ENCODE peak calls at places on chromosome 16, in nine cellular contexts. One of them, this sample, is unnamed.

GRCh38 chr16:6884002-6884401 is 448.6 kb upstream of the RBFOX1 start:
- DNase-seq in Panc1: no peak
- DNase-seq in K562: no peak
- DNase-seq in HepG2: no peak
- DNase-seq in GM12878: no peak
- DNase-seq in A549: no peak
- DNase-seq in GM23338: no peak
- DNase-seq in HCT116: no peak
- DNase-seq in SK-N-SH: no peak
- DNase-seq in this sample: no peak

GRCh38 chr16:51393381-51394005 is 242.4 kb upstream of the SALL1 start:
- DNase-seq in SK-N-SH: no peak
- DNase-seq in GM12878: no peak
- DNase-seq in GM23338: no peak
- DNase-seq in A549: no peak
- DNase-seq in K562: no peak
- DNase-seq in HCT116: no peak
- DNase-seq in HepG2: no peak
- DNase-seq in Panc1: peak
- DNase-seq in this sample: no peak

GRCh38 chr16:85302018-85302847 is 190.0 kb upstream of the CIBAR2 start:
- DNase-seq in HepG2: no peak
- DNase-seq in GM12878: no peak
- DNase-seq in K562: peak
- DNase-seq in GM23338: no peak
- DNase-seq in HCT116: peak
- DNase-seq in SK-N-SH: no peak
- DNase-seq in Panc1: no peak
- DNase-seq in A549: no peak
- DNase-seq in this sample: no peak

GRCh38 chr16:10036951-10037350 is 145.3 kb downstream of the GRIN2A start:
- DNase-seq in Panc1: no peak
- DNase-seq in HepG2: no peak
- DNase-seq in GM23338: no peak
- DNase-seq in A549: no peak
- DNase-seq in SK-N-SH: no peak
- DNase-seq in HCT116: no peak
- DNase-seq in K562: no peak
- DNase-seq in GM12878: no peak
- DNase-seq in this sample: no peak

GRCh38 chr16:16071631-16072244 is 122.3 kb downstream of the ABCC1 start:
- DNase-seq in GM12878: no peak
- DNase-seq in A549: no peak
- DNase-seq in SK-N-SH: no peak
- DNase-seq in HepG2: peak
- DNase-seq in Panc1: no peak
- DNase-seq in K562: no peak
- DNase-seq in GM23338: no peak
- DNase-seq in HCT116: no peak
- DNase-seq in this sample: no peak

GRCh38 chr16:63568184-63568583 is 1531.9 kb upstream of the CDH8 start:
- DNase-seq in Panc1: no peak
- DNase-seq in HepG2: no peak
- DNase-seq in SK-N-SH: no peak
- DNase-seq in K562: no peak
- DNase-seq in HCT116: no peak
- DNase-seq in GM23338: peak
- DNase-seq in A549: no peak
- DNase-seq in GM12878: no peak
- DNase-seq in this sample: no peak

GRCh38 chr16:49513040-49513439 is 139.4 kb downstream of the C16orf78 start:
- DNase-seq in K562: peak
- DNase-seq in SK-N-SH: peak
- DNase-seq in GM23338: peak
- DNase-seq in A549: peak
- DNase-seq in HepG2: no peak
- DNase-seq in GM12878: no peak
- DNase-seq in Panc1: no peak
- DNase-seq in HCT116: no peak
- DNase-seq in this sample: peak

GRCh38 chr16:53041196-53041977 is 11.3 kb downstream of the CHD9NB start:
- DNase-seq in SK-N-SH: no peak
- DNase-seq in K562: no peak
- DNase-seq in GM12878: no peak
- DNase-seq in Panc1: no peak
- DNase-seq in HCT116: no peak
- DNase-seq in HepG2: peak
- DNase-seq in GM23338: peak
- DNase-seq in A549: no peak
- DNase-seq in this sample: peak

GRCh38 chr16:28307936-28308335 is 15.6 kb downstream of the SBK1 start:
- DNase-seq in HCT116: no peak
- DNase-seq in HepG2: peak
- DNase-seq in SK-N-SH: no peak
- DNase-seq in GM23338: no peak
- DNase-seq in GM12878: no peak
- DNase-seq in A549: no peak
- DNase-seq in Panc1: no peak
- DNase-seq in K562: no peak
- DNase-seq in this sample: no peak

GRCh38 chr16:58515871-58516767 is 802 bp downstream of the SETD6 start:
- DNase-seq in HepG2: peak
- DNase-seq in A549: no peak
- DNase-seq in Panc1: no peak
- DNase-seq in HCT116: no peak
- DNase-seq in K562: peak
- DNase-seq in GM12878: no peak
- DNase-seq in GM23338: peak
- DNase-seq in SK-N-SH: no peak
- DNase-seq in this sample: peak

GRCh38 chr16:27482397-27483082 is 67.2 kb downstream of the GTF3C1 start:
- DNase-seq in GM23338: no peak
- DNase-seq in Panc1: no peak
- DNase-seq in HepG2: no peak
- DNase-seq in HCT116: no peak
- DNase-seq in K562: no peak
- DNase-seq in GM12878: no peak
- DNase-seq in A549: no peak
- DNase-seq in SK-N-SH: no peak
- DNase-seq in this sample: no peak

GRCh38 chr16:25996052-25996451 is 304.3 kb downstream of the HS3ST4 start:
- DNase-seq in GM23338: peak
- DNase-seq in GM12878: no peak
- DNase-seq in Panc1: no peak
- DNase-seq in HCT116: no peak
- DNase-seq in K562: peak
- DNase-seq in HepG2: no peak
- DNase-seq in SK-N-SH: no peak
- DNase-seq in A549: no peak
- DNase-seq in this sample: no peak
- TF ChIP-seq REST in GM23338: no peak
- TF ChIP-seq REST in GM12878: no peak
- TF ChIP-seq REST in Panc1: no peak
- TF ChIP-seq REST in HCT116: no peak
- TF ChIP-seq REST in K562: no peak
- TF ChIP-seq REST in HepG2: no peak
- TF ChIP-seq REST in SK-N-SH: no peak
- TF ChIP-seq REST in A549: no peak
- TF ChIP-seq REST in this sample: no peak

DNA sequence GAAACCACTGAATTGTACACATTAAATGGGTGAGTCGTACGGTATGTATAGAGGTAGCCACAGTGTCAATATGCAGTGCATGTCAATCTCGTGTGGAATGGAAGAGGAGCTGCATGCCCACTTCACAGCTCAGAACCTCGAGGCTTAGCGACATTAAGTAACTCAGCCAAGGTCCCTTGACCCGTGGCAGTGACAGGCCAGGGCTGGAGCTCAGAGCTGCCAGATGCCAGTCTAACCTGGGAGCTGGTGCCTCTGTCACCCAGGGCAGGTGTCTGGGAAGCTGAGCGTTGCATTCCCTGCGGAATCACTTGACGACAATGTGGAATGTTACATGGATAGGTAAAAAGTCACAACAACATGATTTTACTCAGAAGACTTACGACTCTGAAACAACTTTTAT is 298.1 kb downstream of the FOXL1 start:
- DNase-seq in GM23338: no peak
- DNase-seq in GM12878: no peak
- DNase-seq in K562: no peak
- DNase-seq in A549: no peak
- DNase-seq in HCT116: no peak
- DNase-seq in SK-N-SH: no peak
- DNase-seq in Panc1: no peak
- DNase-seq in HepG2: no peak
- DNase-seq in this sample: no peak
- H3K4me3 ChIP-seq in GM23338: no peak
- H3K4me3 ChIP-seq in GM12878: no peak
- H3K4me3 ChIP-seq in K562: no peak
- H3K4me3 ChIP-seq in A549: no peak
- H3K4me3 ChIP-seq in HCT116: no peak
- H3K4me3 ChIP-seq in SK-N-SH: no peak
- H3K4me3 ChIP-seq in Panc1: no peak
- H3K4me3 ChIP-seq in HepG2: no peak
- H3K4me3 ChIP-seq in this sample: no peak

GRCh38 chr16:55012362-55012761 is 81.7 kb downstream of the IRX5 start:
- DNase-seq in GM23338: no peak
- DNase-seq in Panc1: no peak
- DNase-seq in HCT116: no peak
- DNase-seq in GM12878: no peak
- DNase-seq in HepG2: no peak
- DNase-seq in A549: no peak
- DNase-seq in SK-N-SH: no peak
- DNase-seq in K562: no peak
- DNase-seq in this sample: no peak
- TF ChIP-seq CTCF in GM23338: no peak
- TF ChIP-seq CTCF in Panc1: no peak
- TF ChIP-seq CTCF in HCT116: no peak
- TF ChIP-seq CTCF in GM12878: no peak
- TF ChIP-seq CTCF in HepG2: no peak
- TF ChIP-seq CTCF in A549: no peak
- TF ChIP-seq CTCF in SK-N-SH: no peak
- TF ChIP-seq CTCF in K562: no peak
- TF ChIP-seq CTCF in this sample: no peak

GRCh38 chr16:425082-425718 is at the start of gene RAB11FIP3:
- DNase-seq in GM23338: peak
- DNase-seq in HCT116: peak
- DNase-seq in SK-N-SH: peak
- DNase-seq in GM12878: peak
- DNase-seq in HepG2: peak
- DNase-seq in A549: peak
- DNase-seq in Panc1: peak
- DNase-seq in K562: peak
- DNase-seq in this sample: peak

GRCh38 chr16:425740-426114 is 278 bp downstream of the RAB11FIP3 start:
- DNase-seq in GM23338: peak
- DNase-seq in K562: no peak
- DNase-seq in Panc1: no peak
- DNase-seq in SK-N-SH: no peak
- DNase-seq in GM12878: no peak
- DNase-seq in A549: no peak
- DNase-seq in HepG2: no peak
- DNase-seq in HCT116: no peak
- DNase-seq in this sample: no peak

GRCh38 chr16:426115-426905 is 861 bp downstream of the RAB11FIP3 start:
- DNase-seq in Panc1: no peak
- DNase-seq in HCT116: no peak
- DNase-seq in HepG2: no peak
- DNase-seq in A549: no peak
- DNase-seq in K562: peak
- DNase-seq in GM23338: peak
- DNase-seq in SK-N-SH: peak
- DNase-seq in GM12878: no peak
- DNase-seq in this sample: no peak

GRCh38 chr16:427295-427694 is 1.8 kb downstream of the RAB11FIP3 start:
- DNase-seq in HCT116: no peak
- DNase-seq in SK-N-SH: no peak
- DNase-seq in Panc1: no peak
- DNase-seq in HepG2: no peak
- DNase-seq in K562: no peak
- DNase-seq in GM12878: no peak
- DNase-seq in A549: no peak
- DNase-seq in GM23338: no peak
- DNase-seq in this sample: no peak

GRCh38 chr16:426906-427249 is 1.4 kb downstream of the RAB11FIP3 start:
- DNase-seq in HCT116: no peak
- DNase-seq in Panc1: no peak
- DNase-seq in GM23338: no peak
- DNase-seq in SK-N-SH: no peak
- DNase-seq in HepG2: no peak
- DNase-seq in A549: no peak
- DNase-seq in K562: no peak
- DNase-seq in GM12878: no peak
- DNase-seq in this sample: no peak
- TF ChIP-seq REST in HCT116: no peak
- TF ChIP-seq REST in Panc1: no peak
- TF ChIP-seq REST in GM23338: no peak
- TF ChIP-seq REST in SK-N-SH: no peak
- TF ChIP-seq REST in HepG2: no peak
- TF ChIP-seq REST in A549: no peak
- TF ChIP-seq REST in K562: no peak
- TF ChIP-seq REST in GM12878: no peak
- TF ChIP-seq REST in this sample: no peak

GRCh38 chr16:31507617-31507928 is 618 bp downstream of the RUSF1 start:
- DNase-seq in GM12878: no peak
- DNase-seq in Panc1: no peak
- DNase-seq in HepG2: no peak
- DNase-seq in A549: no peak
- DNase-seq in HCT116: no peak
- DNase-seq in K562: no peak
- DNase-seq in GM23338: no peak
- DNase-seq in SK-N-SH: no peak
- DNase-seq in this sample: no peak
- H3K4me3 ChIP-seq in GM12878: peak
- H3K4me3 ChIP-seq in Panc1: peak
- H3K4me3 ChIP-seq in HepG2: peak
- H3K4me3 ChIP-seq in A549: peak
- H3K4me3 ChIP-seq in HCT116: peak
- H3K4me3 ChIP-seq in K562: peak
- H3K4me3 ChIP-seq in GM23338: peak
- H3K4me3 ChIP-seq in SK-N-SH: peak
- H3K4me3 ChIP-seq in this sample: peak